ENCODE peak calls at places on chromosomes 7 and 10, in six cellular contexts. T is H9, G is tibial nerve, E is IMR-90, L is lower lobe of right lung, N is GM20000. Y is an unnamed sample.

GRCh38 chr10:61804414-61804813 is 97.1 kb upstream of the ARID5B start:
- DNase-seq in E (peak; percentile 53), G (no peak), L (no peak), T (no peak), N (no peak), Y (no peak)

GRCh38 chr10:84358743-84359142 is 30.4 kb downstream of the CCSER2 start:
- DNase-seq in G (no peak), T (no peak), L (no peak), N (no peak), E (no peak), Y (no peak)

GRCh38 chr10:80544316-80544953 is 6.7 kb downstream of the SH2D4B start:
- DNase-seq in G (no peak), L (no peak), N (no peak), E (no peak), T (no peak), Y (no peak)

GRCh38 chr7:151626422-151627115 is 106.9 kb upstream of the RHEB start:
- DNase-seq in N (no peak), G (no peak), T (peak; percentile 65), E (no peak), L (no peak), Y (peak; percentile 34)

GRCh38 chr10:44330431-44330830 is 54.5 kb downstream of the CXCL12 start:
- DNase-seq in E (no peak), L (no peak), G (no peak), T (no peak), N (no peak), Y (no peak)

GRCh38 chr10:11521860-11522259 is 89.6 kb downstream of the USP6NL start:
- DNase-seq in T (no peak), N (no peak), L (no peak), G (peak; percentile 24), E (peak; percentile 58), Y (no peak)

GRCh38 chr7:70640266-70640833 is 491.6 kb upstream of the GALNT17 start:
- DNase-seq in G (no peak), E (peak; percentile 87), N (no peak), L (no peak), T (no peak), Y (no peak)

GRCh38 chr7:44980393-44981034 is 1.7 kb upstream of the MYO1G start:
- DNase-seq in N (peak; percentile 74), E (peak; percentile 83), L (no peak), G (peak; percentile 32), T (no peak), Y (no peak)

GRCh38 chr10:32155075-32155516 is 98.9 kb upstream of the KIF5B start:
- DNase-seq in T (no peak), E (peak; percentile 63), N (no peak), G (no peak), L (no peak), Y (no peak)

GRCh38 chr7:98166668-98166970 is 44.6 kb upstream of the BHLHA15 start:
- DNase-seq in L (no peak), N (no peak), E (no peak), G (no peak), T (no peak), Y (no peak)

GRCh38 chr10:30464675-30465074 is 30.7 kb downstream of the MAP3K8 start:
- DNase-seq in T (no peak), L (no peak), G (no peak), E (no peak), N (no peak), Y (no peak)

GRCh38 chr7:490461-491291 is 29.0 kb downstream of the PDGFA start:
- DNase-seq in L (peak; percentile 37), N (no peak), E (no peak), G (no peak), T (no peak), Y (peak; percentile 7)

GRCh38 chr10:86953747-86954680 is 3.4 kb downstream of the MMRN2 start:
- DNase-seq in E (peak; percentile 35), G (peak; percentile 60), T (peak; percentile 97), L (peak; percentile 51), N (no peak), Y (peak; percentile 87)

GRCh38 chr10:8298871-8299570 is 244.5 kb downstream of the GATA3 start:
- DNase-seq in N (no peak), T (no peak), E (no peak), G (no peak), L (no peak), Y (no peak)

GRCh38 chr10:78859266-78859665 is 209.5 kb upstream of the ZMIZ1 start:
- DNase-seq in E (no peak), N (no peak), T (no peak), L (no peak), G (no peak), Y (no peak)

GRCh38 chr10:5943536-5943935 is 33.8 kb downstream of the IL15RA start:
- DNase-seq in G (no peak), E (peak; percentile 59), N (no peak), L (peak; percentile 51), T (peak; percentile 61), Y (peak; percentile 66)

GRCh38 chr7:66198956-66199355 is 6.2 kb upstream of the TPST1 start:
- DNase-seq in N (no peak), G (no peak), T (no peak), L (no peak), E (no peak), Y (no peak)

GRCh38 chr10:33661580-33662269 is 327.3 kb upstream of the NRP1 start:
- DNase-seq in G (peak; percentile 45), L (peak; percentile 83), E (no peak), T (no peak), N (no peak), Y (peak; percentile 66)

GRCh38 chr7:119999743-120000475 is 273.1 kb upstream of the KCND2 start:
- DNase-seq in N (no peak), L (no peak), T (no peak), E (peak; percentile 24), G (no peak), Y (no peak)

GRCh38 chr10:89702121-89702480 is 711 bp downstream of the KIF20B start:
- DNase-seq in E (peak; percentile 5), L (no peak), G (no peak), N (peak; percentile 3), T (no peak), Y (no peak)

GRCh38 chr7:3138206-3138605 is 94.5 kb upstream of the CARD11 start:
- DNase-seq in L (no peak), G (no peak), T (no peak), E (no peak), N (no peak), Y (no peak)

GRCh38 chr7:144853542-144853941 is 17.7 kb upstream of the TPK1 start:
- DNase-seq in N (no peak), T (no peak), L (no peak), E (no peak), G (no peak), Y (no peak)

GRCh38 chr7:2237109-2237602 is 4.4 kb upstream of the MAD1L1 start:
- DNase-seq in E (no peak), G (peak; percentile 32), T (no peak), N (peak; percentile 91), L (peak; percentile 88), Y (peak; percentile 34)

GRCh38 chr10:82934429-82934828 is 1059.4 kb downstream of the NRG3 start:
- DNase-seq in G (no peak), E (no peak), L (no peak), T (peak; percentile 28), N (no peak), Y (no peak)

GRCh38 chr7:96034940-96035727 is 262.8 kb downstream of the DYNC1I1 start:
- DNase-seq in G (no peak), L (no peak), T (no peak), E (no peak), N (no peak), Y (no peak)

GRCh38 chr10:49505076-49505475 is 33.8 kb downstream of the ERCC6 start:
- DNase-seq in L (no peak), E (no peak), G (no peak), N (no peak), T (no peak), Y (no peak)

GRCh38 chr7:132377043-132377442 is 199.2 kb downstream of the PLXNA4 start:
- DNase-seq in E (no peak), L (no peak), T (no peak), G (no peak), N (no peak), Y (no peak)

GRCh38 chr7:7438851-7439250 is 96.8 kb downstream of the COL28A1 start:
- DNase-seq in T (no peak), G (no peak), L (no peak), E (peak; percentile 99), N (no peak), Y (no peak)

GRCh38 chr10:103448751-103449150 is 3.4 kb downstream of the CALHM2 start:
- DNase-seq in T (no peak), E (peak; percentile 87), N (no peak), G (peak; percentile 80), L (peak; percentile 39), Y (peak; percentile 58)

GRCh38 chr7:101171442-101171837 is 6.1 kb upstream of the VGF start:
- DNase-seq in N (no peak), L (no peak), T (no peak), G (no peak), E (no peak), Y (no peak)
- TF ChIP-seq CTCF in N (no peak), L (no peak), T (no peak), G (no peak), E (peak; percentile 23), Y (no peak)

GRCh38 chr10:97768322-97769315 is 3.2 kb downstream of the SFRP5 start:
- DNase-seq in N (no peak), E (no peak), L (no peak), T (no peak), G (no peak), Y (no peak)
- TF ChIP-seq CTCF in N (no peak), E (no peak), L (no peak), T (no peak), G (no peak), Y (no peak)

GRCh38 chr10:76902949-76903348 is 734.7 kb downstream of the KCNMA1 start:
- DNase-seq in E (no peak), L (peak; percentile 47), T (peak; percentile 77), G (no peak), N (no peak), Y (peak; percentile 78)
- TF ChIP-seq CTCF in E (no peak), L (no peak), T (peak; percentile 75), G (no peak), N (no peak), Y (no peak)

DNA sequence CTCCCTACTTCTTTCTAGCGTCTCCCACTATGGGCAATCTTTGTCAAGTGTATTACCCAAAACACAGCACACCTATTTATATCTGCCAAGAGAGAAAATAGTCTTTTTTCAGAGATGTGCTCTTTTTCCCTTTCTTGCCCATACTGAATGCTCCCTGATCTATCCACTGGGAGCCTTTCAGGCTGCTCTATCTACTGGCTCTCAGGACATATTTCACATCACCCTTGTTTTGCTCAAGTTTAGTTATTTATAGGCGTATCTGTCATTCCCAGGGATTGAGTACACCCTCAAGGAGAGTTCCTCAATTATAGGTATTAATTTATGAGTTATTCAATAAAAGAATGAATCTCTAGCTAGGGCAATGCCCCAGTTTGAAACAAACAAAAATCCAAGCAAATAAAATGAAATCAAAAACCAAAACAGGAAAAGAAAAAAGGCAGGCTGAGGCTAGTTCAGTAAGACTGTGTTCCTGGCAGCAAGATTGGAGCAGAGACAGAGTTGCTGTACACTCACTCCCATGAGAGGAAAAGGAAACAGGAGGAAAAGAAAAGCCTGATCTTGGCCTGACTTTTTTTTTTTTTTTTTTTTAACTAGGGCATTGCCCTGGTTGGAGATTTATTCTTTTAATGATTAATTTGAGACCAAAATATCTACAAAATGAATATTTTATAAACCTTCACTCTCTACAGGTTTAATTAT is 665.9 kb upstream of the PCDH15 start:
- DNase-seq in N (no peak), L (no peak), E (no peak), G (no peak), T (no peak), Y (no peak)
- TF ChIP-seq CTCF in N (no peak), L (no peak), E (no peak), G (no peak), T (no peak), Y (no peak)

GRCh38 chr10:99913831-99914235 is 95.9 kb downstream of the DNMBP start:
- DNase-seq in G (no peak), N (no peak), L (no peak), E (no peak), T (peak; percentile 98), Y (no peak)
- TF ChIP-seq CTCF in G (no peak), N (no peak), L (no peak), E (no peak), T (peak; percentile 70), Y (no peak)